ENCODE peak calls at places on chromosomes 16 and 17, in eight cellular contexts. M is NT2/D1, N is SK-N-SH, B is astrocyte, I is IMR-90, Q is mesendoderm, D is Karpas-422, G is endothelial cell of umbilical vein. E is an unnamed sample.
A peak's percentile ranks its signal among the peaks of the same experiment; 100 is the strongest.

GRCh38 chr17:80817861-80818260 is 173.8 kb upstream of the CHMP6 start:
- DNase-seq in Q (no peak), M (no peak), I (peak; percentile 76), N (peak; percentile 35), B (peak; percentile 19), D (no peak), G (no peak), E (peak; percentile 31)

GRCh38 chr17:45403906-45404490 is 28.7 kb downstream of the ARHGAP27 start:
- DNase-seq in B (no peak), M (no peak), G (no peak), Q (no peak), N (no peak), I (no peak), D (no peak), E (no peak)

GRCh38 chr17:17349724-17350106 is 46.5 kb downstream of the NT5M start:
- DNase-seq in M (no peak), I (no peak), B (no peak), Q (no peak), N (no peak), G (no peak), D (no peak), E (no peak)

GRCh38 chr17:51119415-51120356 is 982 bp downstream of the SPAG9 start:
- DNase-seq in B (peak; percentile 31), M (no peak), Q (peak; percentile 86), I (peak; percentile 46), D (peak; percentile 85), G (peak; percentile 65), N (peak; percentile 24), E (peak; percentile 41)

GRCh38 chr17:18176152-18176551 is 7.5 kb upstream of the ALKBH5 start:
- DNase-seq in I (no peak), M (no peak), Q (no peak), N (no peak), B (no peak), G (no peak), D (peak; percentile 61), E (no peak)

GRCh38 chr17:76384987-76385891 is 830 bp downstream of the SPHK1 start:
- DNase-seq in G (peak; percentile 76), D (no peak), Q (peak; percentile 45), I (peak; percentile 73), N (peak; percentile 76), B (peak; percentile 55), M (no peak), E (peak; percentile 84)

GRCh38 chr17:65130829-65131228 is 6.3 kb upstream of the RGS9 start:
- DNase-seq in N (no peak), D (no peak), G (no peak), Q (no peak), I (no peak), B (no peak), M (no peak), E (no peak)

GRCh38 chr17:76452102-76452645 is 778 bp downstream of the UBE2O start:
- DNase-seq in N (no peak), D (peak; percentile 55), Q (peak; percentile 37), B (no peak), I (no peak), G (no peak), M (no peak), E (no peak)

GRCh38 chr16:48146710-48147109 is 9.1 kb downstream of the ABCC12 start:
- DNase-seq in M (no peak), D (no peak), I (no peak), Q (no peak), G (no peak), B (no peak), N (no peak), E (no peak)

GRCh38 chr16:80151706-80152073 is 389.1 kb upstream of the DYNLRB2 start:
- DNase-seq in I (no peak), N (no peak), D (no peak), B (no peak), M (no peak), G (peak; percentile 60), Q (no peak), E (no peak)

GRCh38 chr16:57277586-57277985 is 6.9 kb downstream of the PLLP start:
- DNase-seq in M (no peak), I (peak; percentile 60), N (no peak), Q (no peak), D (no peak), B (peak; percentile 83), G (no peak), E (peak; percentile 96)

GRCh38 chr17:32298721-32299578 is 33.3 kb downstream of the RHBDL3 start:
- DNase-seq in M (no peak), G (no peak), Q (no peak), N (no peak), I (no peak), D (no peak), B (no peak), E (no peak)

GRCh38 chr17:77385750-77386501 is 245.2 kb downstream of the SEC14L1 start:
- DNase-seq in I (no peak), B (no peak), Q (no peak), D (no peak), N (peak; percentile 76), G (peak; percentile 25), M (no peak), E (no peak)

GRCh38 chr17:9985622-9986021 is 80.6 kb upstream of the RCVRN start:
- DNase-seq in Q (no peak), N (no peak), M (no peak), D (no peak), G (no peak), B (no peak), I (no peak), E (no peak)

GRCh38 chr17:9991351-9991750 is 86.3 kb upstream of the RCVRN start:
- DNase-seq in G (no peak), I (no peak), B (no peak), N (no peak), M (no peak), D (no peak), Q (no peak), E (no peak)

GRCh38 chr17:9984768-9985167 is 79.7 kb upstream of the RCVRN start:
- DNase-seq in M (no peak), N (no peak), G (no peak), Q (no peak), B (no peak), D (no peak), I (no peak), E (no peak)

GRCh38 chr17:9986754-9987382 is 81.8 kb upstream of the RCVRN start:
- DNase-seq in M (no peak), G (no peak), N (no peak), B (no peak), Q (no peak), D (no peak), I (no peak), E (no peak)

DNA sequence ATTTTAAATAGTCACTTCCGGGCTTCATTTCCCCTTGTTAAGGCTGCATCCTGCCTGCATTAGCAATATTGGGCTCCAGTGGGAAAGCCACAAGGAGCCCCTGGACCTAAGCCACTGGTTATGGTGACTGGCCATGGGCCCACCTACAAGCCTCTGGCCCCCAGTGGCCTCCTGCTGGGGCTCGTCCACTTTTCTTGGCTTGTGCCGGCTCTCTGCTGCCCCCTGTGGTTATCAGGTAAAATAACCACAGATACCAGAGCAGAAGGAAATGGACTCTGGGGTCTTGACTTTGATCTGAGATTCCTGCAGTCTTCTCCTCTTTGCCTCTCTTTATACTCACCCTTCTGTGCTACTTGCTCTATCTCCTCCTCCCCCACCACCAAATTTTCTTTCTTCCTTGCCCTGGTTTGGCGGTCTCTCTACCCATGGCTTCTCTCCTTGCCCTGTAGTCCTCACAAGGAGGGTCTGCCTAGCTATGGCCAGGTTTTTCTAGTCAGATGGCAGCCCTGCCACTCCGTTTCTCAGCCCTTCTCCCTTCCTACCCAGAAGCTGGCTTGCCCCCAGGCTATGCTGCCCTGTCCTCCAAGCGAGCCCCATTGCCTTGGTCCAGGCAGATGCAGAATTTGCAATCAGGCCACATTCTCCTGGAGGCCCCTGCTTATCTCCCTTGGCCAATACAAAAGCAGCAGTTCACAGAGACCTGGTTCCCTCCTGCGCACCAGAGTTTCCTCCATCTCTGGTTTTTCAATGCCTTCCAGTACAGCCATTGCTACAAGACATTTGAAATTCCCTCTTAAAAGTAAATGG is 82.9 kb upstream of the RCVRN start:
- DNase-seq in N (peak; percentile 58), D (peak; percentile 85), B (no peak), Q (peak; percentile 73), G (no peak), I (peak; percentile 21), M (peak; percentile 11), E (no peak)
- H3K9ac ChIP-seq in N (no peak overlapping the region), D (peak overlapping the region; percentile 68), B (no peak overlapping the region), Q (no peak overlapping the region), G (no peak overlapping the region), I (no peak overlapping the region), M (no peak overlapping the region), E (no peak overlapping the region)

GRCh38 chr17:7889166-7889584 is 586 bp downstream of the CHD3 start:
- DNase-seq in B (peak; percentile 68), Q (peak; percentile 57), G (peak; percentile 93), N (peak; percentile 94), M (no peak), D (no peak), I (peak; percentile 86), E (peak; percentile 78)
- H3K9ac ChIP-seq in B (peak overlapping the region; percentile 80), Q (peak overlapping the region; percentile 27), G (peak overlapping the region; percentile 69), N (peak overlapping the region; percentile 65), M (no peak overlapping the region), D (peak overlapping the region; percentile 7), I (peak overlapping the region; percentile 79), E (peak overlapping the region; percentile 9)

DNA sequence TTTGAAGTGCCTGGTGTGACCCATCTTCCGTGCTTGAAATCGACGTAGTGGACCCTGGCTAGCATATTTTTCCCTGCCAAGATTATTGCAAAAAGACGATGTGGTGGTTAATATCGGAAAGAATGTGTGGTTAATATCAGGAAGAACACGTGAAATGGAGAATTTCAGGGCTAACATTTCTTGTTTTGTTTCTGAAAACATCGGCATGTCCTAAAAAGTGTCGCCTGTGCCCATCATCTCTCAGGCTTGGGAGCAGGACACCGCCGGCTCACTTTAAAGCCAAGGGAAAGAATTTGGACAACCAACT is 345 bp upstream of the DCXR start:
- DNase-seq in I (no peak), G (no peak), B (no peak), N (no peak), M (no peak), Q (no peak), D (no peak), E (no peak)
- H3K9ac ChIP-seq in I (peak overlapping the region; percentile 34), G (no peak overlapping the region), B (no peak overlapping the region), N (no peak overlapping the region), M (peak overlapping the region; percentile 47), Q (no peak overlapping the region), D (peak overlapping the region; percentile 42), E (no peak overlapping the region)

DNA sequence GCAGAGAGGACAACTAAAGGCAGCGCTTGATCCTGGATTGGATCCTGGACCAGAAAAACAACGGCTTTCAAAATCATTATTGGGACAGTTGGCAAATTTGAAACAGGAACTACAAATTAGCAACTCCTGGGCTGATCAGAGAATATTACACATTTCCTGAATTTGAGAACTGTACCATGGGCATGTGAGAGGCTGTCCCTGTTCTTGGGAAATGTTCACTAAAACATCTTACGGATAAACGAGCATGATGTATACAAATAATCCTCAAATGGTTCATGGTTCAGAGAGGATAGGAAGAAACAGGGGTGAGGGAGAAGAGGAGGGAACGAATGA is 2.3 kb upstream of the ITGAE start:
- DNase-seq in D (no peak), I (no peak), N (no peak), G (no peak), Q (no peak), B (peak; percentile 15), M (no peak), E (no peak)
- H3K9ac ChIP-seq in D (no peak overlapping the region), I (no peak overlapping the region), N (no peak overlapping the region), G (no peak overlapping the region), Q (no peak overlapping the region), B (peak overlapping the region; percentile 76), M (no peak overlapping the region), E (no peak overlapping the region)

GRCh38 chr17:42565523-42566214 is 1.2 kb upstream of the MLX start:
- DNase-seq in N (no peak), D (no peak), I (no peak), M (no peak), B (no peak), Q (no peak), G (no peak), E (no peak)
- H3K9ac ChIP-seq in N (no peak overlapping the region), D (no peak overlapping the region), I (no peak overlapping the region), M (peak overlapping the region; percentile 88), B (no peak overlapping the region), Q (no peak overlapping the region), G (no peak overlapping the region), E (no peak overlapping the region)

GRCh38 chr17:43984521-43984920 is 19.9 kb upstream of the NAGS start:
- DNase-seq in M (no peak), B (no peak), Q (peak; percentile 29), N (peak; percentile 71), G (no peak), I (no peak), D (no peak), E (no peak)
- H3K9ac ChIP-seq in M (peak overlapping the region; percentile 58), B (no peak overlapping the region), Q (no peak overlapping the region), N (no peak overlapping the region), G (no peak overlapping the region), I (no peak overlapping the region), D (no peak overlapping the region), E (no peak overlapping the region)

E was measured in mammary epithelial cell.